ENCODE peak calls at places on chromosomes 11 and 22, in seven cellular contexts. O is HepG2, L is stomach, W is HCT116, V is suprapubic skin, J is sigmoid colon, E is GM12892. M is an unnamed sample.

GRCh38 chr11:36362902-36363301 is 66.8 kb downstream of the PRR5L start:
- DNase-seq in V (no peak), E (no peak), L (no peak), J (no peak), W (no peak), O (no peak), M (no peak)

GRCh38 chr11:1760351-1761109 is 3.2 kb downstream of the CTSD start:
- DNase-seq in E (peak; percentile 25), O (no peak), L (peak; percentile 86), V (peak; percentile 88), W (no peak), J (peak; percentile 92), M (no peak)

GRCh38 chr11:96736591-96736990 is 346.8 kb downstream of the JRKL start:
- DNase-seq in L (no peak), O (no peak), J (no peak), V (no peak), W (no peak), E (no peak), M (no peak)

GRCh38 chr22:17917490-17917983 is 106.8 kb downstream of the MICAL3 start:
- DNase-seq in V (no peak), E (no peak), L (no peak), O (no peak), J (peak; percentile 66), W (no peak), M (no peak)

GRCh38 chr22:25563757-25564319 is 637 bp upstream of the GRK3 start:
- DNase-seq in J (peak; percentile 67), L (no peak), V (no peak), O (peak; percentile 61), W (no peak), E (no peak), M (peak; percentile 86)

GRCh38 chr11:56750190-56750589 is 1.7 kb upstream of the OR9G4 start:
- DNase-seq in E (no peak), L (no peak), V (no peak), W (no peak), O (peak; percentile 23), J (no peak), M (no peak)

GRCh38 chr11:7020183-7020917 is at the start of the genes NLRP14 and ZNF214:
- DNase-seq in O (peak; percentile 90), V (peak; percentile 95), W (peak; percentile 75), L (peak; percentile 91), J (peak; percentile 96), E (no peak), M (no peak)

GRCh38 chr22:43945632-43946390 is 9.4 kb upstream of the SAMM50 start:
- DNase-seq in L (peak; percentile 67), O (peak; percentile 60), E (peak; percentile 73), J (no peak), V (no peak), W (peak; percentile 41), M (peak; percentile 83)

GRCh38 chr22:20988573-20989322 is 6.7 kb downstream of the LZTR1 start:
- DNase-seq in L (no peak), O (no peak), E (no peak), V (peak; percentile 58), W (no peak), J (no peak), M (no peak)

GRCh38 chr22:30432096-30432495 is 6.5 kb downstream of the MTFP1 start:
- DNase-seq in V (no peak), E (no peak), O (no peak), L (no peak), W (no peak), J (no peak), M (no peak)

GRCh38 chr22:24859587-24859986 is 53.6 kb downstream of the SGSM1 start:
- DNase-seq in O (no peak), W (no peak), L (no peak), J (no peak), E (no peak), V (no peak), M (no peak)

GRCh38 chr22:48717076-48717810 is 1110.4 kb downstream of the BRD1 start:
- DNase-seq in V (peak; percentile 18), E (no peak), W (no peak), L (no peak), J (peak; percentile 28), O (no peak), M (no peak)

GRCh38 chr22:23212061-23213030 is 32.0 kb downstream of the BCR start:
- DNase-seq in L (no peak), V (no peak), E (no peak), W (no peak), J (no peak), O (no peak), M (no peak)

GRCh38 chr22:26990503-26991189 is 333.3 kb downstream of the MIAT start:
- DNase-seq in V (no peak), W (no peak), E (peak; percentile 9), O (no peak), J (no peak), L (no peak), M (no peak)

DNA sequence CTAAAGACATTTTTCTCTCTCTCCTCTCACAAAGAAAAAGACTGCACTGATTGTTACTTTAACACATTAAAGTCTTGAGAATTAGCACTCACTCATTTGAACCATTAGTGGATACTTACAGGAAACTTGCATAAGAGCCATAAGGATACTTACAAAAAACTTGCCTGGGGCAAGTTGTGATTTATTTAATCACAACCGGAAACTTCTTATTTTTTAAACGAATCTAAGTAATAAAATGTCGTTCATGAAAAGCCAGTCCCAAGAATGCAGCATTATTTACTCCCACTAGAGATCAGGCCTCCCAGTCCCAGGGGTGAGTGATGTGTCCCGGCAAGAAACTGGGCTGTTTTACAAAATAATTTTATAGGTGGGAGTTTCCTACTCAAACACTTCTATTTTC is 59.3 kb upstream of the TTC12 start:
- DNase-seq in V (no peak), J (no peak), L (no peak), E (no peak), O (no peak), W (no peak), M (no peak)
- TF ChIP-seq POLR2AphosphoS5 in V (no peak), J (no peak), L (no peak), E (no peak), O (no peak), W (no peak), M (no peak)

GRCh38 chr11:117172678-117173421 is 5.7 kb upstream of the SIDT2 start:
- DNase-seq in L (peak; percentile 24), W (no peak), O (no peak), V (no peak), J (no peak), E (no peak), M (no peak)
- TF ChIP-seq POLR2AphosphoS5 in L (no peak), W (no peak), O (no peak), V (no peak), J (no peak), E (peak; percentile 4), M (no peak)

GRCh38 chr11:64204464-64204989 is 2.0 kb upstream of the FERMT3 start:
- DNase-seq in J (peak; percentile 94), O (peak; percentile 59), E (peak; percentile 79), V (peak; percentile 90), L (peak; percentile 94), W (peak; percentile 88), M (peak; percentile 84)
- TF ChIP-seq POLR2AphosphoS5 in J (no peak), O (no peak), E (no peak), V (no peak), L (peak; percentile 92), W (peak; percentile 54), M (peak; percentile 93)

GRCh38 chr11:100683107-100683506 is 4.0 kb upstream of the ARHGAP42 start:
- DNase-seq in J (no peak), O (peak; percentile 38), L (no peak), E (no peak), V (no peak), W (no peak), M (no peak)
- TF ChIP-seq POLR2AphosphoS5 in J (no peak), O (no peak), L (no peak), E (no peak), V (no peak), W (no peak), M (no peak)

DNA sequence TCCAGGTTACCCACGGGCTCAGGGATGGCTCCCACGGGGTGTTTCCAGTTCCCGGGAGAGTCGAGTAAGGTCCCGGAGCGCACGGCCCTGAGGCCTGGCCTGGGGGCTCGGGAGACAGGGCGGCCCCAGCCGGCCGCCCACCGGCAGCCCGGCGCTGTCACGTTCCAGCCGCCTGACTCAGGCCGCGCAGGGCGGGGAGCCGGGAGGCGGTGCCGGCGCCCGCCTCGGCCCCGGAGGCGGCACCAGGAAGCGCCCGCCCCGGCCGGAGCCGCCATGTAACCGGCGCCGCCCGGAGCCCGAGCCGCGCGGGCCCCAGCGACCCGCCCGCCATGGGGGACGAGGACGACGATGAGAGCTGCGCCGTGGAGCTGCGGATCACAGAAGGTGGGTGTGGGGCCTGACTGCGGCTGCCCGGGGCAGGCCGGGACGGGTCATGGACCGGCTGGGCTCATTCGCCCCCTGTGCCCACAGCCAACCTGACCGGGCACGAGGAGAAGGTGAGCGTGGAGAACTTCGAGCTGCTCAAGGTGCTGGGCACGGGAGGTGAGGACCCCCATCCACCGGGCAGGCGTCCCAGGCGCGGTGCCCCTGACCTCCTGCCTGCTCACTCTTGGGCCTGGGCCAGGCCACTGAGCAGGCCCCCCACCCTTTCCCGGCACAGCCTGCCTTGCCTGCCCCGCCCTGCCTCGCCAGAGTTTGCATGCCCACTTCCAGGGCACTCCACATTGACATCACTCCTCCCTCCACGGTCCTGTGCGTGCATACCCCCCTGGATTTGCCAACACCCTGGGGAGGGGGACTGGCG is at the start of gene RPS6KA4:
- DNase-seq in L (peak; percentile 74), V (peak; percentile 73), J (no peak), O (no peak), W (no peak), E (peak; percentile 94), M (peak; percentile 20)
- TF ChIP-seq POLR2AphosphoS5 in L (peak; percentile 32), V (no peak), J (no peak), O (peak; percentile 33), W (peak; percentile 83), E (peak; percentile 39), M (peak; percentile 29)

GRCh38 chr11:73167555-73167954 is 25.4 kb upstream of the FCHSD2 start:
- DNase-seq in O (no peak), V (no peak), L (no peak), W (no peak), J (peak; percentile 14), E (no peak), M (no peak)
- TF ChIP-seq POLR2AphosphoS5 in O (no peak), V (no peak), L (no peak), W (no peak), J (no peak), E (no peak), M (no peak)

GRCh38 chr11:20057055-20057943 is 103.0 kb downstream of the DBX1 start:
- DNase-seq in E (no peak), V (no peak), O (no peak), L (no peak), J (no peak), W (no peak), M (no peak)
- TF ChIP-seq POLR2AphosphoS5 in E (no peak), V (no peak), O (no peak), L (no peak), J (no peak), W (no peak), M (no peak)